ENCODE peak calls at places on chromosome 12, in seven cellular contexts. Z, N, H, Q, E, T and M are unnamed samples.

GRCh38 chr12:122318607-122319311 is 52.5 kb upstream of the VPS33A start:
- DNase-seq in Z (no peak), N (no peak), H (peak; percentile 91), Q (peak; percentile 55), E (no peak), T (no peak), M (peak; percentile 92)

GRCh38 chr12:72346331-72346944 is 74.3 kb downstream of the TRHDE start:
- DNase-seq in Z (no peak), N (peak; percentile 17), H (peak; percentile 85), Q (peak; percentile 78), E (peak; percentile 73), T (no peak), M (peak; percentile 14)

GRCh38 chr12:880656-881055 is 68.8 kb downstream of the RAD52 start:
- DNase-seq in Z (no peak), N (no peak), H (no peak), Q (no peak), E (no peak), T (no peak), M (no peak)

GRCh38 chr12:68364893-68365725 is 32.9 kb upstream of the MDM1 start:
- DNase-seq in Z (peak; percentile 91), N (peak; percentile 95), H (peak; percentile 98), Q (peak; percentile 87), E (peak; percentile 5), T (peak; percentile 97), M (peak; percentile 93)

GRCh38 chr12:103632554-103633216 is 45.6 kb downstream of the STAB2 start:
- DNase-seq in Z (no peak), N (peak; percentile 15), H (peak; percentile 33), Q (no peak), E (peak; percentile 70), T (peak; percentile 58), M (peak; percentile 80)

GRCh38 chr12:124567035-124567672 is at the start of gene NCOR2:
- DNase-seq in Z (no peak), N (no peak), H (no peak), Q (no peak), E (peak; percentile 74), T (no peak), M (peak; percentile 93)

GRCh38 chr12:66633676-66634075 is 45.2 kb downstream of the GRIP1 start:
- DNase-seq in Z (no peak), N (no peak), H (no peak), Q (no peak), E (no peak), T (no peak), M (no peak)

GRCh38 chr12:53770281-53770680 is 18.5 kb upstream of the CISTR start:
- DNase-seq in Z (no peak), N (no peak), H (peak; percentile 97), Q (no peak), E (no peak), T (no peak), M (no peak)

GRCh38 chr12:111748195-111748803 is 18.4 kb upstream of the ALDH2 start:
- DNase-seq in Z (no peak), N (no peak), H (no peak), Q (no peak), E (no peak), T (no peak), M (no peak)

GRCh38 chr12:120702629-120703028 is 7.6 kb upstream of the UNC119B start:
- DNase-seq in Z (no peak), N (no peak), H (no peak), Q (no peak), E (no peak), T (no peak), M (no peak)

GRCh38 chr12:48078901-48079300 is 27.0 kb downstream of the SENP1 start:
- DNase-seq in Z (no peak), N (no peak), H (peak; percentile 64), Q (no peak), E (no peak), T (no peak), M (peak; percentile 27)

GRCh38 chr12:122917508-122918227 is 21.7 kb upstream of the VPS37B start:
- DNase-seq in Z (peak; percentile 56), N (peak; percentile 54), H (peak; percentile 73), Q (no peak), E (no peak), T (peak; percentile 63), M (no peak)

GRCh38 chr12:3164454-3165310 is 87.5 kb downstream of the TSPAN9 start:
- DNase-seq in Z (no peak), N (no peak), H (peak; percentile 43), Q (no peak), E (no peak), T (no peak), M (no peak)

GRCh38 chr12:129258781-129259318 is 405.6 kb downstream of the GLT1D1 start:
- DNase-seq in Z (no peak), N (no peak), H (no peak), Q (no peak), E (no peak), T (no peak), M (no peak)

GRCh38 chr12:42086021-42086420 is 58.7 kb downstream of the GXYLT1 start:
- DNase-seq in Z (no peak), N (no peak), H (peak; percentile 63), Q (no peak), E (no peak), T (no peak), M (no peak)

GRCh38 chr12:83010169-83010804 is 323.6 kb downstream of the TMTC2 start:
- DNase-seq in Z (no peak), N (no peak), H (no peak), Q (no peak), E (peak; percentile 40), T (no peak), M (no peak)

GRCh38 chr12:109741286-109741969 is 27.8 kb downstream of the FAM222A start:
- DNase-seq in Z (peak; percentile 4), N (peak; percentile 5), H (no peak), Q (no peak), E (no peak), T (no peak), M (no peak)

GRCh38 chr12:56028511-56029165 is 7.8 kb downstream of the IKZF4 start:
- DNase-seq in Z (no peak), N (no peak), H (no peak), Q (no peak), E (no peak), T (no peak), M (peak; percentile 84)

GRCh38 chr12:77062846-77063461 is 2.4 kb downstream of the E2F7 start:
- DNase-seq in Z (no peak), N (peak; percentile 40), H (peak; percentile 87), Q (no peak), E (no peak), T (no peak), M (peak; percentile 90)

GRCh38 chr12:27505124-27505523 is 18.9 kb upstream of the PPFIBP1 start:
- DNase-seq in Z (no peak), N (no peak), H (peak; percentile 57), Q (no peak), E (no peak), T (no peak), M (peak; percentile 75)
- H3K4me3 ChIP-seq in Z (no peak overlapping the region), N (no peak overlapping the region), H (no peak overlapping the region), Q (no peak overlapping the region), E (no peak overlapping the region), T (no peak overlapping the region), M (peak overlapping the region; percentile 20)

GRCh38 chr12:118980407-118981014 is 830 bp upstream of the SRRM4 start:
- DNase-seq in Z (no peak), N (no peak), H (no peak), Q (no peak), E (no peak), T (no peak), M (no peak)
- H3K27ac ChIP-seq in Z (no peak overlapping the region), N (no peak overlapping the region), H (no peak overlapping the region), Q (no peak overlapping the region), E (no peak overlapping the region), T (no peak overlapping the region), M (no peak overlapping the region)

GRCh38 chr12:31897791-31898503 is 61.3 kb upstream of the RESF1 start:
- DNase-seq in Z (peak; percentile 40), N (peak; percentile 24), H (no peak), Q (peak; percentile 8), E (peak; percentile 32), T (no peak), M (no peak)

GRCh38 chr12:31899136-31899535 is 60.1 kb upstream of the RESF1 start:
- DNase-seq in Z (no peak), N (no peak), H (no peak), Q (no peak), E (no peak), T (no peak), M (no peak)

GRCh38 chr12:31906581-31907286 is 52.5 kb upstream of the RESF1 start:
- DNase-seq in Z (no peak), N (no peak), H (no peak), Q (peak; percentile 9), E (peak; percentile 58), T (no peak), M (no peak)

GRCh38 chr12:31900271-31900670 is 58.9 kb upstream of the RESF1 start:
- DNase-seq in Z (no peak), N (no peak), H (no peak), Q (no peak), E (no peak), T (no peak), M (no peak)

GRCh38 chr12:31903025-31903424 is 56.2 kb upstream of the RESF1 start:
- DNase-seq in Z (no peak), N (no peak), H (no peak), Q (no peak), E (no peak), T (no peak), M (no peak)
- H3K9me3 ChIP-seq in Z (peaks cover 29% of the 10 kb centered on the region), N (no peaks in the 10 kb centered on the region), H (peaks cover 7% of the 10 kb centered on the region), Q (no peaks in the 10 kb centered on the region), E (peaks cover 58% of the 10 kb centered on the region), T (no peaks in the 10 kb centered on the region), M (no peaks in the 10 kb centered on the region)

DNA sequence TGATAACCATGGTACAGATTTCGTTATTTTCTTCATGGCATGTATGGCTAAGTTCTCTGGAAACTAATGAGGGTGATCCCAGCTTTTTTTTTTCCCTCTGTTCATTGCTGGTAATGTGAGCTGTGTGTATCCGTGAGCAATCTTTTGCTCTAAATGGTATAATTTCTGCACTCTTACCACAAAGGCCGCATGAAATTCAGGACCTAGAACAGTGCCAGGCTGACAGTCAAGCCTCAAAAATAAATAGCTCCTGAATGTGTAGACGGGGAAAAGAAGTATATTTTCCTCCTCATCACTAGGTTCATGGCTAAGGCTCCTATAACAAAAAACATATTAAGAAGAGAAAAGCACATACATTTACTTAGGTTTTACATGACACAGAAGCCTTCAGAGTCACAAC is 140.2 kb upstream of the RMST start:
- DNase-seq in Z (no peak), N (no peak), H (no peak), Q (no peak), E (no peak), T (no peak), M (no peak)
- H3K4me3 ChIP-seq in Z (no peak overlapping the region), N (no peak overlapping the region), H (no peak overlapping the region), Q (no peak overlapping the region), E (no peak overlapping the region), T (no peak overlapping the region), M (no peak overlapping the region)

GRCh38 chr12:93185369-93185741 is 192.4 kb upstream of the NUDT4 start:
- DNase-seq in Z (no peak), N (no peak), H (no peak), Q (no peak), E (no peak), T (no peak), M (no peak)
- H3K27ac ChIP-seq in Z (peak overlapping the region; percentile 91), N (peak overlapping the region; percentile 42), H (no peak overlapping the region), Q (no peak overlapping the region), E (no peak overlapping the region), T (peak overlapping the region; percentile 91), M (no peak overlapping the region)

DNA sequence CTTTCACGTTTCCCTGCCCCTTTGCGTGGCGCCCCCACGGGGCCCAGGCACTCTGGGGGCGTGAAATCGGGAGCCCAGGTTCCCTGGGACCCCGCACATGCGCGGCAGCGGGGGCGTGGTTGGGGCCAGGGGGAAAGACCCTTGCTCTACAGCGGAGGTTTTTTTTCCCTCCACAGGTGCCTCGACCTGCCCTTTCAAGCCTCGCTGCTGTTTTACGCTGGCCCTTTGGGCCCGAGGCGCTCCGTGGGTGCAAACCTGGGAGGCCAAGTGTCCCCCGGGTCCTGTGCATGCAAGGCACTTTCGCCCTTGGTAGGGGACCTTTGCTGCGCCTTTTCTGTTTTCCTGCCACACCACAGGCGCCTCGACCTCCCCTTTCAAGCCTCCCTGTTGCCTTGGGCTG is 329.8 kb downstream of the ALG10 start:
- DNase-seq in Z (no peak), N (no peak), H (no peak), Q (no peak), E (no peak), T (no peak), M (no peak)
- H3K9me3 ChIP-seq in Z (peaks cover 33% of the 10 kb centered on the region), N (no peaks in the 10 kb centered on the region), H (peaks cover 25% of the 10 kb centered on the region), Q (no peaks in the 10 kb centered on the region), E (no peaks in the 10 kb centered on the region), T (peaks cover 4% of the 10 kb centered on the region), M (no peaks in the 10 kb centered on the region)